ENCODE peak calls at places on chromosomes 5 and 9, in seven cellular contexts. I is tibial nerve, L is ovary, G is H1, P is upper lobe of left lung, O is transverse colon, J is HepG2. D is an unnamed sample.

GRCh38 chr5:176629853-176630680 is at the start of the genes EIF4E1B and SNCB:
- DNase-seq in I (no peak), L (no peak), G (no peak), P (no peak), O (no peak), J (no peak), D (no peak)

GRCh38 chr9:99650187-99650874 is 171.4 kb upstream of the NR4A3 start:
- DNase-seq in I (no peak), L (no peak), G (no peak), P (no peak), O (no peak), J (no peak), D (no peak)

GRCh38 chr5:60404171-60404570 is 295.8 kb downstream of the DEPDC1B start:
- DNase-seq in I (no peak), L (no peak), G (no peak), P (no peak), O (no peak), J (peak; percentile 23), D (no peak)

GRCh38 chr5:644971-645370 is 32.8 kb downstream of the CEP72 start:
- DNase-seq in I (no peak), L (no peak), G (no peak), P (no peak), O (no peak), J (no peak), D (no peak)

GRCh38 chr5:75466317-75466716 is 45.1 kb downstream of the CERT1 start:
- DNase-seq in I (no peak), L (no peak), G (no peak), P (no peak), O (no peak), J (no peak), D (no peak)

GRCh38 chr5:179187681-179188575 is 127.8 kb downstream of the ZNF354C start:
- DNase-seq in I (no peak), L (no peak), G (no peak), P (no peak), O (no peak), J (no peak), D (no peak)

GRCh38 chr9:131432597-131433301 is 38.9 kb downstream of the PRRC2B start:
- DNase-seq in I (no peak), L (no peak), G (no peak), P (no peak), O (no peak), J (no peak), D (no peak)

GRCh38 chr9:17528859-17529258 is 50.0 kb upstream of the SH3GL2 start:
- DNase-seq in I (no peak), L (no peak), G (no peak), P (no peak), O (no peak), J (no peak), D (no peak)

GRCh38 chr9:133067813-133068212 is 6.0 kb downstream of the CEL start:
- DNase-seq in I (no peak), L (no peak), G (no peak), P (no peak), O (no peak), J (no peak), D (no peak)

GRCh38 chr9:107438211-107439030 is 51.1 kb downstream of the KLF4 start:
- DNase-seq in I (no peak), L (no peak), G (peak; percentile 65), P (no peak), O (no peak), J (no peak), D (no peak)

GRCh38 chr5:59799668-59800374 is 93.7 kb downstream of the PDE4D start:
- DNase-seq in I (peak; percentile 62), L (no peak), G (no peak), P (no peak), O (no peak), J (peak; percentile 7), D (no peak)

GRCh38 chr5:42943931-42944631 is 96.0 kb downstream of the ANXA2R start:
- DNase-seq in I (no peak), L (no peak), G (no peak), P (no peak), O (no peak), J (no peak), D (no peak)
- H3K4me3 ChIP-seq in I (peak overlapping the region; percentile 6), L (no peak overlapping the region), G (peak overlapping the region; percentile 17), P (no peak overlapping the region), O (no peak overlapping the region), J (no peak overlapping the region), D (no peak overlapping the region)

GRCh38 chr5:34833090-34833489 is 5.9 kb upstream of the TTC23L start:
- DNase-seq in I (no peak), L (no peak), G (no peak), P (no peak), O (no peak), J (no peak), D (no peak)

GRCh38 chr5:34834794-34835089 is 4.2 kb upstream of the TTC23L start:
- DNase-seq in I (no peak), L (no peak), G (no peak), P (no peak), O (no peak), J (no peak), D (no peak)

GRCh38 chr5:34833991-34834793 is 4.8 kb upstream of the TTC23L start:
- DNase-seq in I (no peak), L (no peak), G (peak; percentile 10), P (no peak), O (no peak), J (no peak), D (no peak)

GRCh38 chr5:34831328-34831727 is 7.6 kb upstream of the TTC23L start:
- DNase-seq in I (no peak), L (no peak), G (no peak), P (no peak), O (no peak), J (no peak), D (no peak)

DNA sequence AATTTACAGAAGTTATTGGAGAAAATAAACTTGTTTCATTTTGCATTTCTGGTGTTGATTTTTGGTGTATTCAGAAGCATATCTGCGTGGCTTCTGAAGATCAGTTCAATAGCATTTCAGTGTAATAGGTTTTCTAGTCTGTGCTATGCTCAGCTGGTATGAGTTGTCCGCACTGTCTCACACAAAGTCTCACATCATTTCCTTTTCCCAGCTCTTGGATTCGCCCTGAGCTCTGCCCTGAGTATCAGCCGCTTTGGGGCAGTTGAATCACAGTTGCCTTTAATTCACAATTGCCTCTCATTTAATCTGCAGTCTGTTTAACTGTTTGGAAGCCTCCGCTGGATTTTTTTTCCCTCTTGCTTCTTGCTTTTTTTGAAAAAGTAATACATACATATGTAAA is 6.4 kb upstream of the TTC23L start:
- DNase-seq in I (no peak), L (no peak), G (no peak), P (no peak), O (no peak), J (no peak), D (no peak)
- H3K36me3 ChIP-seq in I (peaks cover 31% of the 10 kb centered on the region), L (no peaks in the 10 kb centered on the region), G (peaks cover 6% of the 10 kb centered on the region), P (peaks cover 7% of the 10 kb centered on the region), O (no peaks in the 10 kb centered on the region), J (peaks cover 3% of the 10 kb centered on the region), D (peaks cover 21% of the 10 kb centered on the region)

GRCh38 chr5:86482008-86482407 is 135.7 kb upstream of the COX7C start:
- DNase-seq in I (no peak), L (no peak), G (no peak), P (no peak), O (no peak), J (no peak), D (no peak)
- TF ChIP-seq EP300 in I (no peak), L (no peak), G (no peak), P (no peak), O (no peak), J (no peak), D (no peak)

GRCh38 chr9:130045657-130046450 is 2.9 kb upstream of the FNBP1 start:
- DNase-seq in I (no peak), L (no peak), G (no peak), P (no peak), O (no peak), J (no peak), D (no peak)
- H3K4me3 ChIP-seq in I (no peak overlapping the region), L (no peak overlapping the region), G (no peak overlapping the region), P (no peak overlapping the region), O (no peak overlapping the region), J (no peak overlapping the region), D (no peak overlapping the region)